ENCODE peak calls at places on chromosome 16, in nine cellular contexts. One of them, this sample, is unnamed.

GRCh38 chr16:86835981-86836380 is 257.6 kb downstream of the FOXL1 start:
- DNase-seq in AML-193: no peak
- DNase-seq in sciatic nerve: no peak
- DNase-seq in GM13976: no peak
- DNase-seq in AG10803: no peak
- DNase-seq in thoracic aorta: no peak
- DNase-seq in Kasumi-1: no peak
- DNase-seq in endothelial cell: no peak
- DNase-seq in stromal cell of bone marrow: no peak
- DNase-seq in this sample: no peak

GRCh38 chr16:58462997-58463891 is 36.7 kb upstream of the NDRG4 start:
- DNase-seq in AML-193: no peak
- DNase-seq in sciatic nerve: no peak
- DNase-seq in GM13976: peak
- DNase-seq in AG10803: no peak
- DNase-seq in thoracic aorta: no peak
- DNase-seq in Kasumi-1: no peak
- DNase-seq in endothelial cell: peak
- DNase-seq in stromal cell of bone marrow: no peak
- DNase-seq in this sample: no peak

GRCh38 chr16:30666681-30667080 is 8.4 kb downstream of the FBRS start:
- DNase-seq in AML-193: no peak
- DNase-seq in sciatic nerve: no peak
- DNase-seq in GM13976: no peak
- DNase-seq in AG10803: no peak
- DNase-seq in thoracic aorta: no peak
- DNase-seq in Kasumi-1: no peak
- DNase-seq in endothelial cell: no peak
- DNase-seq in stromal cell of bone marrow: no peak
- DNase-seq in this sample: no peak

GRCh38 chr16:19212059-19212458 is 44.0 kb downstream of the SYT17 start:
- DNase-seq in AML-193: no peak
- DNase-seq in sciatic nerve: no peak
- DNase-seq in GM13976: no peak
- DNase-seq in AG10803: no peak
- DNase-seq in thoracic aorta: no peak
- DNase-seq in Kasumi-1: no peak
- DNase-seq in endothelial cell: no peak
- DNase-seq in stromal cell of bone marrow: no peak
- DNase-seq in this sample: no peak

GRCh38 chr16:85003076-85003475 is 8.3 kb downstream of the ZDHHC7 start:
- DNase-seq in AML-193: no peak
- DNase-seq in sciatic nerve: no peak
- DNase-seq in GM13976: no peak
- DNase-seq in AG10803: no peak
- DNase-seq in thoracic aorta: no peak
- DNase-seq in Kasumi-1: no peak
- DNase-seq in endothelial cell: no peak
- DNase-seq in stromal cell of bone marrow: no peak
- DNase-seq in this sample: peak

GRCh38 chr16:88640039-88640495 is 1.7 kb downstream of the IL17C start:
- DNase-seq in AML-193: no peak
- DNase-seq in sciatic nerve: no peak
- DNase-seq in GM13976: no peak
- DNase-seq in AG10803: no peak
- DNase-seq in thoracic aorta: no peak
- DNase-seq in Kasumi-1: peak
- DNase-seq in endothelial cell: no peak
- DNase-seq in stromal cell of bone marrow: no peak
- DNase-seq in this sample: no peak

GRCh38 chr16:11949527-11949926 is 7.7 kb upstream of the NPIPB2 start:
- DNase-seq in AML-193: peak
- DNase-seq in sciatic nerve: no peak
- DNase-seq in GM13976: peak
- DNase-seq in AG10803: peak
- DNase-seq in thoracic aorta: no peak
- DNase-seq in Kasumi-1: peak
- DNase-seq in endothelial cell: peak
- DNase-seq in stromal cell of bone marrow: no peak
- DNase-seq in this sample: peak

GRCh38 chr16:23258919-23259237 is 43.2 kb upstream of the SCNN1B start:
- DNase-seq in AML-193: no peak
- DNase-seq in sciatic nerve: no peak
- DNase-seq in GM13976: no peak
- DNase-seq in AG10803: no peak
- DNase-seq in thoracic aorta: no peak
- DNase-seq in Kasumi-1: no peak
- DNase-seq in endothelial cell: no peak
- DNase-seq in stromal cell of bone marrow: no peak
- DNase-seq in this sample: peak

GRCh38 chr16:46632778-46633733 is 11.9 kb upstream of the SHCBP1 start:
- DNase-seq in AML-193: no peak
- DNase-seq in sciatic nerve: no peak
- DNase-seq in GM13976: no peak
- DNase-seq in AG10803: no peak
- DNase-seq in thoracic aorta: no peak
- DNase-seq in Kasumi-1: no peak
- DNase-seq in endothelial cell: no peak
- DNase-seq in stromal cell of bone marrow: no peak
- DNase-seq in this sample: no peak

GRCh38 chr16:10745856-10746255 is 2.2 kb downstream of the NUBP1 start:
- DNase-seq in AML-193: no peak
- DNase-seq in sciatic nerve: no peak
- DNase-seq in GM13976: no peak
- DNase-seq in AG10803: no peak
- DNase-seq in thoracic aorta: no peak
- DNase-seq in Kasumi-1: no peak
- DNase-seq in endothelial cell: no peak
- DNase-seq in stromal cell of bone marrow: no peak
- DNase-seq in this sample: no peak

GRCh38 chr16:50614956-50615727 is 66.0 kb downstream of the SNX20 start:
- DNase-seq in AML-193: no peak
- DNase-seq in sciatic nerve: no peak
- DNase-seq in GM13976: no peak
- DNase-seq in AG10803: no peak
- DNase-seq in thoracic aorta: no peak
- DNase-seq in Kasumi-1: no peak
- DNase-seq in endothelial cell: no peak
- DNase-seq in stromal cell of bone marrow: no peak
- DNase-seq in this sample: no peak

GRCh38 chr16:15843635-15844279 is 13.1 kb downstream of the MYH11 start:
- DNase-seq in AML-193: no peak
- DNase-seq in sciatic nerve: no peak
- DNase-seq in GM13976: no peak
- DNase-seq in AG10803: peak
- DNase-seq in thoracic aorta: no peak
- DNase-seq in Kasumi-1: no peak
- DNase-seq in endothelial cell: no peak
- DNase-seq in stromal cell of bone marrow: no peak
- DNase-seq in this sample: no peak

GRCh38 chr16:87461466-87461975 is 31.3 kb downstream of the ZCCHC14 start:
- DNase-seq in AML-193: no peak
- DNase-seq in sciatic nerve: no peak
- DNase-seq in GM13976: peak
- DNase-seq in AG10803: no peak
- DNase-seq in thoracic aorta: peak
- DNase-seq in Kasumi-1: no peak
- DNase-seq in endothelial cell: peak
- DNase-seq in stromal cell of bone marrow: peak
- DNase-seq in this sample: peak

GRCh38 chr16:9797306-9797705 is 384.9 kb downstream of the GRIN2A start:
- DNase-seq in AML-193: no peak
- DNase-seq in sciatic nerve: no peak
- DNase-seq in GM13976: no peak
- DNase-seq in AG10803: peak
- DNase-seq in thoracic aorta: peak
- DNase-seq in Kasumi-1: no peak
- DNase-seq in endothelial cell: peak
- DNase-seq in stromal cell of bone marrow: peak
- DNase-seq in this sample: peak